ENCODE peak calls at places on chromosomes 4 and X, in five cellular contexts. V is hypothalamus; D is stimulated activated naive B cell treated with anti-CD40 and anti-IgM and Interleukin-4, amounts not matched to agents 10 μg/mL and 1 μg/mL and 100 μg/mL, for 72 hours; C is heart right ventricle; A is stimulated activated CD8-positive, alpha-beta memory T cell treated with anti-CD3 and anti-CD28 coated beads, Interleukin-7, amount 100 ng/mL, for 4 hours. T is an unnamed sample.
A peak's percentile ranks its signal among the peaks of the same experiment; 100 is the strongest.

GRCh38 chr4:108224628-108225053 is 55.9 kb upstream of the LEF1 start:
- DNase-seq in V (no peak), D (no peak), C (peak; percentile 9), A (no peak), T (no peak)

GRCh38 chr4:13875160-13875559 is 247.6 kb upstream of the BOD1L1 start:
- DNase-seq in V (no peak), D (no peak), C (no peak), A (no peak), T (no peak)

GRCh38 chr4:780730-781492 is 45.0 kb downstream of the CPLX1 start:
- DNase-seq in V (no peak), D (no peak), C (no peak), A (no peak), T (no peak)

GRCh38 chrX:110795645-110796510 is at the start of gene CHRDL1:
- DNase-seq in V (no peak), D (no peak), C (no peak), A (no peak), T (peak; percentile 9)

GRCh38 chr4:144734522-144734921 is 88.6 kb downstream of the HHIP start:
- DNase-seq in V (no peak), D (no peak), C (no peak), A (no peak), T (no peak)

GRCh38 chrX:18434896-18435295 is 9.5 kb downstream of the CDKL5 start:
- DNase-seq in V (no peak), D (no peak), C (no peak), A (no peak), T (no peak)

GRCh38 chrX:153836921-153837320 is 6.6 kb upstream of the PDZD4 start:
- DNase-seq in V (no peak), D (no peak), C (no peak), A (no peak), T (no peak)

GRCh38 chr4:94452476-94453300 is 946 bp downstream of the PDLIM5 start:
- DNase-seq in V (peak; percentile 34), D (no peak), C (peak; percentile 90), A (no peak), T (peak; percentile 85)

GRCh38 chr4:42703776-42704175 is 46.9 kb upstream of the ATP8A1 start:
- DNase-seq in V (no peak), D (no peak), C (no peak), A (no peak), T (no peak)

GRCh38 chr4:153242848-153243324 is 38.6 kb downstream of the TRIM2 start:
- DNase-seq in V (no peak), D (no peak), C (no peak), A (no peak), T (no peak)

GRCh38 chr4:124694961-124695598 is 17.5 kb downstream of the ANKRD50 start:
- DNase-seq in V (no peak), D (no peak), C (no peak), A (no peak), T (no peak)

GRCh38 chr4:106255195-106255594 is 60.8 kb downstream of the TBCK start:
- DNase-seq in V (no peak), D (no peak), C (no peak), A (no peak), T (no peak)

GRCh38 chr4:142168181-142168580 is 531.8 kb downstream of the IL15 start:
- DNase-seq in V (no peak), D (no peak), C (no peak), A (no peak), T (no peak)

GRCh38 chr4:54539500-54540029 is 118.2 kb upstream of the KIT start:
- DNase-seq in V (peak; percentile 11), D (no peak), C (peak; percentile 33), A (no peak), T (no peak)

GRCh38 chr4:18691431-18692200 is 670.1 kb upstream of the LCORL start:
- DNase-seq in V (no peak), D (no peak), C (no peak), A (no peak), T (no peak)

GRCh38 chr4:185582651-185583400 is 47.5 kb upstream of the PDLIM3 start:
- DNase-seq in V (no peak), D (no peak), C (no peak), A (no peak), T (no peak)

GRCh38 chrX:145844886-145845285 is 27.3 kb downstream of the SLITRK2 start:
- DNase-seq in V (no peak), D (no peak), C (no peak), A (no peak), T (no peak)

T was measured in prostate gland.